ENCODE peak calls at places on chromosomes 2 and 18, in nine cellular contexts. D, K, P, G, V, M, E, Q and O are unnamed samples.

GRCh38 chr18:48931680-48932461 is 18.9 kb downstream of the SMAD7 start:
- DNase-seq in P (no peak), D (no peak), V (no peak), M (no peak), G (no peak), Q (no peak), E (no peak), K (no peak), O (no peak)

GRCh38 chr18:55262021-55262560 is 302.8 kb upstream of the CCDC68 start:
- DNase-seq in Q (no peak), P (no peak), D (no peak), E (no peak), G (no peak), K (no peak), V (no peak), M (no peak), O (no peak)

GRCh38 chr2:231708773-231709635 is 679 bp downstream of the PTMA start:
- DNase-seq in V (peak), D (peak), Q (peak), K (peak), G (peak), E (peak), M (peak), P (no peak), O (peak)

GRCh38 chr2:37797081-37797480 is 125.6 kb upstream of the CDC42EP3 start:
- DNase-seq in G (no peak), V (no peak), Q (no peak), K (no peak), E (no peak), M (no peak), P (no peak), D (peak), O (no peak)

GRCh38 chr2:156325671-156326385 is 6.7 kb downstream of the NR4A2 start:
- DNase-seq in M (no peak), D (no peak), K (no peak), G (no peak), Q (no peak), V (no peak), E (no peak), P (no peak), O (no peak)

GRCh38 chr18:10142496-10143160 is 228.8 kb downstream of the VAPA start:
- DNase-seq in E (no peak), M (no peak), K (no peak), G (no peak), D (peak), Q (no peak), V (no peak), P (no peak), O (no peak)

GRCh38 chr18:51337406-51337805 is 139.9 kb upstream of the MEX3C start:
- DNase-seq in E (no peak), M (no peak), G (no peak), V (no peak), D (no peak), K (no peak), P (no peak), Q (no peak), O (no peak)

GRCh38 chr2:238467062-238467461 is 40.3 kb downstream of the ASB1 start:
- DNase-seq in K (peak), M (no peak), V (no peak), P (no peak), E (no peak), Q (no peak), D (no peak), G (no peak), O (no peak)

GRCh38 chr2:120887844-120888243 is 152.2 kb downstream of the GLI2 start:
- DNase-seq in M (no peak), V (no peak), D (no peak), K (no peak), Q (peak), P (no peak), G (no peak), E (no peak), O (no peak)

GRCh38 chr2:239318790-239319189 is 82.0 kb downstream of the HDAC4 start:
- DNase-seq in V (no peak), K (peak), M (no peak), D (peak), E (peak), P (no peak), G (no peak), Q (no peak), O (no peak)

GRCh38 chr2:229798446-229799147 is 84.2 kb upstream of the DNER start:
- DNase-seq in G (no peak), D (peak), Q (no peak), M (no peak), P (no peak), K (peak), V (no peak), E (no peak), O (no peak)

GRCh38 chr2:26179446-26179907 is 6.6 kb downstream of the GAREM2 start:
- DNase-seq in G (no peak), D (no peak), Q (no peak), V (no peak), K (no peak), E (no peak), P (no peak), M (no peak), O (no peak)

GRCh38 chr2:25480561-25480960 is 138.8 kb upstream of the DNMT3A start:
- DNase-seq in V (no peak), G (no peak), E (no peak), Q (no peak), D (no peak), P (no peak), K (no peak), M (no peak), O (no peak)

GRCh38 chr2:169108098-169108884 is 38.9 kb downstream of the DHRS9 start:
- DNase-seq in M (no peak), D (no peak), G (no peak), K (no peak), Q (no peak), V (no peak), P (no peak), E (no peak), O (no peak)

GRCh38 chr2:180715044-180715443 is 265.4 kb upstream of the UBE2E3 start:
- DNase-seq in K (no peak), P (no peak), E (no peak), D (no peak), V (no peak), Q (no peak), M (no peak), G (no peak), O (no peak)

GRCh38 chr2:237464757-237465391 is 22.2 kb upstream of the MLPH start:
- DNase-seq in Q (no peak), M (no peak), E (no peak), V (no peak), K (no peak), D (peak), G (no peak), P (no peak), O (peak)

GRCh38 chr2:43241558-43241957 is 15.2 kb upstream of the ZFP36L2 start:
- DNase-seq in M (no peak), Q (no peak), E (no peak), K (peak), D (no peak), P (no peak), G (no peak), V (no peak), O (no peak)

GRCh38 chr2:82790277-82791021 is 1668.6 kb downstream of the SUCLG1 start:
- DNase-seq in V (no peak), E (no peak), M (no peak), P (peak), G (no peak), Q (no peak), K (no peak), D (peak), O (no peak)

GRCh38 chr2:118003396-118003824 is 10.5 kb downstream of the CCDC93 start:
- DNase-seq in P (peak), M (no peak), Q (peak), E (peak), D (peak), K (peak), G (no peak), V (peak), O (peak)

GRCh38 chr2:152418688-152419087 is 83.7 kb downstream of the FMNL2 start:
- DNase-seq in D (peak), K (no peak), E (no peak), V (peak), M (no peak), G (no peak), Q (peak), P (no peak), O (peak)

GRCh38 chr2:218395826-218396687 is 3.6 kb upstream of the CTDSP1 start:
- DNase-seq in P (peak), K (peak), Q (peak), V (peak), G (peak), M (peak), D (peak), E (peak), O (peak)

GRCh38 chr2:218397502-218398436 is 1.9 kb upstream of the CTDSP1 start:
- DNase-seq in M (no peak), P (peak), K (peak), V (peak), Q (peak), G (peak), E (peak), D (peak), O (peak)

GRCh38 chr2:218395456-218395825 is 4.2 kb upstream of the CTDSP1 start:
- DNase-seq in E (no peak), Q (peak), V (no peak), P (no peak), G (peak), M (no peak), K (no peak), D (no peak), O (peak)

GRCh38 chr2:218398437-218399390 is 954 bp upstream of the CTDSP1 start:
- DNase-seq in D (peak), Q (peak), M (peak), E (peak), G (peak), K (peak), V (peak), P (peak), O (peak)

DNA sequence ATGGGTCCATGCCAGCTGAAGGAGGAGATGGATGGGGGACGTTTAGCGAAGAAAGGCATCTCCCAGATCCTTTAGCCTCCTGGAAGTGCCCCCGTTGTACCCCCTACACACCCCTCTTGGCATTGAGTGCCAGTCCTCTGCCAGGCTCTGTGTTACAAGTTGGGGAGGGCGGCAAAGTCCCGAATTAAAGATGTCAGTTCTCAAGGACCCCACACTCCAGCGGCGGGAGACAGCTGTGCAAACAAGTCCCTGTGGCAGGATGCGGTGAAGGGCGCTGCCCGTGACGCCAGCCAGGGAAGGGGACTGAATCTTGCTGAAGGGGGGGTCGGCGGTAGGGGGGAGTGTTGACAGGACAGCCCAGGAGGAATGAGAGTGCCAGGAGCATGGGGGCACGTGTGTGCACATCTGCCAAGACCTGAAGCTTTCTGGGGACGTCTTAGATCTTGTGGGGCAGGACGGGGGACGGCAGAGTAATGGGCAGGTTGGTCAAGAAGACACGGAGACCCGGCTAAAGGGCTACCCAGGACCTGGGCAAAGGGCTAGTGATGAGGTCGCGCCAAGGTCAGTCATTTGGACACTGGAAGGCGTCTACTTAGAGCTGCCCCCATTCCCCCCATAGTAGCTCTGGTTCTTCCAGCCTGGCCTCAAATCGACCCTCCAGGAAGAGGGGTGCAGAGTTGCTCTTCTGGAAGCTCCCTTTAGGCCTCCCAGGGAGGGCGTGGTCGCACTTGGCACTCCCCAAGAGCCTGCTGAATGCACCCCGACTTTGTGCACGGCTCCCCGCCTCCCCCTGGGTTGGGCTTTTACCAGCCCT is 2.8 kb upstream of the CTDSP1 start:
- DNase-seq in Q (peak), E (peak), P (peak), V (peak), K (peak), M (peak), G (peak), D (peak), O (peak)
- TF ChIP-seq POLR2A in Q (peak), E (no peak), P (no peak), V (no peak), K (no peak), M (no peak), G (no peak), D (no peak), O (no peak)

DNA sequence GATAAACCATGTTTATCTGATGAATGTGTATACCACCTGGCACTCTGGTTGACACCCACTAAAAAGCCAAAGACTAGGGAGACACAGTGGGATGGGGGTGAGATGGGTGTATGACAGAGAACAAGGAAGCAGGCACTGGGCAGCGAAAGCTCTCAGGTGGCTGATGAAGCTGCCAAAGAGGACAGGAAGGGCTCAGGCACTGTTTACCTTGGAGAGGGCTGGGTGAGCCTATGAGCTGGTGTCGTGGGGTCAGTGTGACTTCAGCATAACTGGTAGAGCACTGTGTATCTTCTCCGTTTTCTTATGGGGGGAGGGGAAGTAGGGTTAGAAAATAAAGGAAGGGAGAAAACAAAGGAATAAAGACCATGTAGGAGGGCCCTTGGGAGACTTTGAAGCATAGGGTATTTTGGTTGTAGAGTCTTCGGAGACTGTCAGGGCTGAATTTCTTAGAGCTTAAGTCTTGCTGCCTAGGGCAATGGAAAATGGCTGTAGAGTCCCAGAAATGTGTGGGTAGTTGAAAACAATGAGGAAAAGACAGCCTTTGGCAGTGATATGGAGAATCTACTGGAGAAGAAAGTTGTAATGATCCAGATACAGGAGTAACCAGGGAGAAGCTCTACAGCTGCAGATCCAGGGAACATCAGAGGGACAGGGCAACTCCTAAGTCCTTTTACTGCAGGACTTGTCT is 120.1 kb downstream of the AQP4 start:
- DNase-seq in G (no peak), D (no peak), M (peak), P (no peak), Q (no peak), V (peak), E (no peak), K (no peak), O (no peak)
- TF ChIP-seq POLR2A in G (no peak), D (no peak), M (no peak), P (no peak), Q (no peak), V (no peak), E (no peak), K (no peak), O (no peak)

GRCh38 chr18:11948852-11949523 is 32.3 kb upstream of the IMPA2 start:
- DNase-seq in D (peak), V (no peak), E (no peak), P (peak), K (no peak), G (no peak), M (no peak), Q (no peak), O (no peak)

GRCh38 chr18:11946756-11947155 is 34.6 kb upstream of the IMPA2 start:
- DNase-seq in D (peak), P (no peak), K (peak), V (peak), G (no peak), M (no peak), Q (no peak), E (no peak), O (peak)

GRCh38 chr18:11950824-11951223 is 30.5 kb upstream of the IMPA2 start:
- DNase-seq in M (no peak), E (no peak), Q (no peak), K (no peak), G (no peak), P (no peak), V (peak), D (no peak), O (no peak)

GRCh38 chr18:11944786-11945185 is 36.5 kb upstream of the IMPA2 start:
- DNase-seq in K (no peak), G (no peak), V (no peak), M (no peak), P (no peak), Q (no peak), E (no peak), D (no peak), O (no peak)

DNA sequence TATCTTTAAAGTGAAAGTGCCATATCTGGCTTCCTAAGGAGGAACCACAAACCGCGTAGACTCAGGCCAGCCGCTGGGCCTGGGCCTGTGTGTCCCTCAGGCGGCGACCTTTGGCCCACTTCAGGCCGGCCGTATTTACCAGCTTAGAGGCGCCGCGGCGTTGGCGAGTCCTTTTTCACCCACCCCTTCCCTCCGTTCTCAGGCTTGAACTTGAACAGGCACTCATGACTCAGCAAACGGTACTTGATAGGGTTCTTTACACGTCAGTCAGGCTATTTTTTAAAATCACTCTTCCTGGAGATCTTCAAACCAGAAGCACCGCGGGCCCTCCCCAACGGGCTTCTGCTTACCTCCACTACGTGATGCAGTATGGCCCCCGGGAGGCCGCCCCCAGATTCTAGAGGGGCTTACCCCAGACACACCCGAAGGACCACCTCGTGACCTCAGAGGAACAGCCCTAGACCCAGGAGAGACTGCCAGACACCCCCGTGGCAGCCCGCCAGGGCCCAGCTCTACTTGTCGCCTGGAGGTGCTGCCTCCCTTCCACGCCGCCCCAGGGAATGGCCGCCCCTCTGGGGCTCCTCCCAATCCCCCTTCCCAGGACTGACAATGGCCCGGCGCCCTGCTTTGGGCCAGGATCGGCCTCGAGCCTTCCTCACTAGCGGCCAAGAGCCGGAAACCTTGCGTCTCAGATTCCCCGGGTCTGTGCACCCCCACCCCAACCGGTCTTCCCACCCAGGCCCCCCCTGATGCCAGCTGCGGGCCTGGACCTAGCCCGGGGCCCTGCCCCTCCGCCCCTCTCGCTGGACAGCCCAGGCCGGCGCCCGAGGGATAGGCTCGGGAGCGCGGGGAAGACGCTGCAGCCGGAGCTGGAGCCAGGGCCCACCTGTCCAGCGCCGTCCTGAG is 33.8 kb upstream of the IMPA2 start:
- DNase-seq in P (peak), Q (peak), G (peak), K (peak), M (peak), D (peak), V (peak), E (peak), O (peak)
- TF ChIP-seq POLR2A in P (no peak), Q (peak), G (peak), K (no peak), M (no peak), D (no peak), V (peak), E (peak), O (peak)

GRCh38 chr2:9738718-9739496 is 104.4 kb upstream of the TAF1B start:
- DNase-seq in P (no peak), D (no peak), Q (no peak), M (no peak), K (peak), V (no peak), E (peak), G (peak), O (no peak)
- TF ChIP-seq POLR2A in P (no peak), D (no peak), Q (no peak), M (no peak), K (no peak), V (no peak), E (no peak), G (no peak), O (no peak)